ENCODE peak calls at places on chromosomes 12 and 14, in five cellular contexts. One of them, this sample, is unnamed.

GRCh38 chr14:39230416-39230815 is 3.3 kb upstream of the MIA2 start:
- DNase-seq in heart left ventricle: no peak
- DNase-seq in body of pancreas: no peak
- DNase-seq in tibial nerve: no peak
- DNase-seq in ovary: no peak
- DNase-seq in this sample: no peak

GRCh38 chr12:532908-533565 is 73.3 kb downstream of the B4GALNT3 start:
- DNase-seq in ovary: no peak
- DNase-seq in heart left ventricle: no peak
- DNase-seq in body of pancreas: no peak
- DNase-seq in tibial nerve: no peak
- DNase-seq in this sample: no peak

GRCh38 chr14:94378527-94379290 is 9.7 kb downstream of the SERPINA1 start:
- DNase-seq in ovary: no peak
- DNase-seq in heart left ventricle: no peak
- DNase-seq in body of pancreas: no peak
- DNase-seq in tibial nerve: no peak
- DNase-seq in this sample: no peak

GRCh38 chr12:108850854-108851573 is 6.4 kb downstream of the SSH1 start:
- DNase-seq in tibial nerve: no peak
- DNase-seq in body of pancreas: peak; percentile 19
- DNase-seq in ovary: no peak
- DNase-seq in heart left ventricle: peak; percentile 81
- DNase-seq in this sample: peak; percentile 56

GRCh38 chr12:46891306-46891705 is 65.5 kb upstream of the SLC38A4 start:
- DNase-seq in body of pancreas: no peak
- DNase-seq in ovary: no peak
- DNase-seq in tibial nerve: no peak
- DNase-seq in heart left ventricle: no peak
- DNase-seq in this sample: no peak

GRCh38 chr12:47818701-47819543 is 781 bp downstream of the HDAC7 start:
- DNase-seq in body of pancreas: peak; percentile 52
- DNase-seq in tibial nerve: peak; percentile 50
- DNase-seq in ovary: peak; percentile 67
- DNase-seq in heart left ventricle: peak; percentile 91
- DNase-seq in this sample: peak; percentile 62

GRCh38 chr12:26010293-26010821 is 51.9 kb downstream of the RASSF8 start:
- DNase-seq in ovary: no peak
- DNase-seq in heart left ventricle: no peak
- DNase-seq in body of pancreas: no peak
- DNase-seq in tibial nerve: no peak
- DNase-seq in this sample: no peak

GRCh38 chr12:5200276-5201087 is 156.8 kb downstream of the KCNA5 start:
- DNase-seq in tibial nerve: no peak
- DNase-seq in heart left ventricle: peak; percentile 77
- DNase-seq in body of pancreas: peak; percentile 63
- DNase-seq in ovary: no peak
- DNase-seq in this sample: peak; percentile 66

GRCh38 chr14:68792830-68793733 is at the start of gene ZFP36L1:
- DNase-seq in heart left ventricle: peak; percentile 97
- DNase-seq in body of pancreas: peak; percentile 94
- DNase-seq in tibial nerve: peak; percentile 90
- DNase-seq in ovary: peak; percentile 94
- DNase-seq in this sample: peak; percentile 98

GRCh38 chr12:132411457-132411856 is 78.5 kb upstream of the FBRSL1 start:
- DNase-seq in heart left ventricle: no peak
- DNase-seq in ovary: no peak
- DNase-seq in body of pancreas: no peak
- DNase-seq in tibial nerve: no peak
- DNase-seq in this sample: no peak

GRCh38 chr12:48177985-48178384 is 5.5 kb upstream of the CCDC184 start:
- DNase-seq in body of pancreas: no peak
- DNase-seq in ovary: no peak
- DNase-seq in heart left ventricle: no peak
- DNase-seq in tibial nerve: no peak
- DNase-seq in this sample: no peak

DNA sequence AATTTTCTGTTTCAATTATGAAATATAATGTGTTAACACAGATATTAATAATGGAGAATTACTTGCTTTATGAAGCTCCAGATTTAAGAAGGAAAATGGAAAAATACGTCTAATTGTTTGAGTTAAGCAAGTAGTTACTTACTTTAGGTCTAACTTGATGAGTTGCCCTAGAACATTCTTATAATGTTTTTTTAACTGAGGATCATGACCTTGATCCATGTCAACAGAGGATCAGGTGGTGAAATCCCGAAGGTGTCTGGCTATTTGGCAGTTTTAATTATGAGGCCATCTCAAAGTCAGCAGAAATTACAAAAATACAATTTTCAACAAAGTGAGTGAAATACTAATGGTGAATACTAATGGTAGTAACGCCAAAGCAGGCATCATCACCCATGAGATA is 57.0 kb upstream of the REP15 start:
- DNase-seq in body of pancreas: no peak
- DNase-seq in ovary: no peak
- DNase-seq in heart left ventricle: no peak
- DNase-seq in tibial nerve: no peak
- DNase-seq in this sample: no peak
- H3K4me1 ChIP-seq in body of pancreas: no peaks in the 10 kb centered on the region
- H3K4me1 ChIP-seq in ovary: peaks cover 2% of the 10 kb centered on the region
- H3K4me1 ChIP-seq in heart left ventricle: peaks cover 23% of the 10 kb centered on the region
- H3K4me1 ChIP-seq in tibial nerve: peaks cover 7% of the 10 kb centered on the region
- H3K4me1 ChIP-seq in this sample: no peaks in the 10 kb centered on the region

DNA sequence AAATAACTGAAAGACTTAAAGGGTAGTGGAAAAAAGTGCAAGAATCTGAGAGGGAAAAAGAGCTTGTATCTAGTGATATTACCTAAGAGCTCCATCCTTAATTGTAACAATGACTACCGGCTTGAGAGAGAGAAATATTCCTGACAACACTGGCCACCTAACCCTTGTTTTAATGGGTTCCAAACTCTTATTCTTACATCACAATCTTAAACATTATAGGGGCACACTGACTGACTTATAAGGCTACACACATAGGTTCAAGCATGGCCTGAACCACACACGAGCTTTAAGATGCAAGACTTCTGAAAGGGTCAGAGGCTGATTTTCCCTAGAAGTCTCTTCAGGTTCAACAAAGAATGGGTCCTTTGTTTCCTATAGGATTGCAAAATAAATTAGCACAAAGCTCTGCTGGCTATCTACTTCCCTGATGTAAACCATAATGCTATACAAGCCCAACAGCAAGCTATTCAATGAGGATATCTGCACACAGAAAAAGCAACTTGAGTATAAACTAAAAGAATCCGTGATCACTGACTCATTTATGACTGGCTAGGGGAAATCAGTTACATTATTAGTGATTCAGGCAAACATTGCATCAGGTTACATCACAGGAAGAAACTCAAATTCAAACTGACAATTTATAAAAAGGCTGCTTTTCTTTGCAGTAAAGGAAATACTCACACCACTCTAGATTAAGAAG is 8.6 kb downstream of the BTG1 start:
- DNase-seq in heart left ventricle: no peak
- DNase-seq in body of pancreas: no peak
- DNase-seq in ovary: no peak
- DNase-seq in tibial nerve: no peak
- DNase-seq in this sample: no peak
- TF ChIP-seq POLR2A in heart left ventricle: no peak
- TF ChIP-seq POLR2A in body of pancreas: no peak
- TF ChIP-seq POLR2A in ovary: no peak
- TF ChIP-seq POLR2A in tibial nerve: no peak
- TF ChIP-seq POLR2A in this sample: no peak

GRCh38 chr14:32692441-32692840 is 246.2 kb upstream of the NPAS3 start:
- DNase-seq in body of pancreas: no peak
- DNase-seq in heart left ventricle: no peak
- DNase-seq in tibial nerve: no peak
- DNase-seq in ovary: no peak
- DNase-seq in this sample: no peak

GRCh38 chr14:32697114-32697513 is 241.6 kb upstream of the NPAS3 start:
- DNase-seq in body of pancreas: no peak
- DNase-seq in heart left ventricle: no peak
- DNase-seq in ovary: no peak
- DNase-seq in tibial nerve: no peak
- DNase-seq in this sample: no peak

GRCh38 chr14:32696325-32697101 is 242.2 kb upstream of the NPAS3 start:
- DNase-seq in body of pancreas: no peak
- DNase-seq in ovary: no peak
- DNase-seq in tibial nerve: no peak
- DNase-seq in heart left ventricle: no peak
- DNase-seq in this sample: no peak

GRCh38 chr14:32694795-32695449 is 243.8 kb upstream of the NPAS3 start:
- DNase-seq in tibial nerve: no peak
- DNase-seq in body of pancreas: no peak
- DNase-seq in ovary: no peak
- DNase-seq in heart left ventricle: no peak
- DNase-seq in this sample: no peak

DNA sequence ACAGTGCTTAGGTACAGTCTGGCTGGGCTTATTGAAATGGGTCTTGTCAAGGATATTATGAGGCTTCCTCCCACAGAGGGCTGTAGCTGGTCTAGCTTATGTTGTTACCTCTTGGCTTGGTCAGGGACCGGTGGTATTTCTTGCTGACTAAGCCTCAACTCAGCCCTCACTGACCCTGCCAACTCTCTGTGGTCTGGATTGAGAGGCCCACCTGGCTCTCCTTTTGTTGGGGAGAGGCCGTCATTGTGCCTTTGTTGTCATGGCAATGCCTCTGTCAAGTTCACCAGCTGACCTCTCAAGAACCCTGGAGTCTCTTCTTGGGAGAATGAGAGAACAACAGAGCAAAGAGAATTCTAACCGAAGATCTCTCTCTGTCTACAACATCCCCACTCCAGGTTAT is 245.6 kb upstream of the NPAS3 start:
- DNase-seq in heart left ventricle: no peak
- DNase-seq in body of pancreas: no peak
- DNase-seq in tibial nerve: no peak
- DNase-seq in ovary: no peak
- DNase-seq in this sample: no peak
- TF ChIP-seq CTCF in heart left ventricle: no peak
- TF ChIP-seq CTCF in body of pancreas: no peak
- TF ChIP-seq CTCF in tibial nerve: no peak
- TF ChIP-seq CTCF in ovary: no peak
- TF ChIP-seq CTCF in this sample: no peak

GRCh38 chr14:90891326-90891725 is 75.1 kb upstream of the TTC7B start:
- DNase-seq in heart left ventricle: no peak
- DNase-seq in tibial nerve: no peak
- DNase-seq in body of pancreas: no peak
- DNase-seq in ovary: no peak
- DNase-seq in this sample: no peak
- H3K4me1 ChIP-seq in heart left ventricle: peaks cover 7% of the 10 kb centered on the region
- H3K4me1 ChIP-seq in tibial nerve: no peaks in the 10 kb centered on the region
- H3K4me1 ChIP-seq in body of pancreas: no peaks in the 10 kb centered on the region
- H3K4me1 ChIP-seq in ovary: no peaks in the 10 kb centered on the region
- H3K4me1 ChIP-seq in this sample: no peaks in the 10 kb centered on the region

DNA sequence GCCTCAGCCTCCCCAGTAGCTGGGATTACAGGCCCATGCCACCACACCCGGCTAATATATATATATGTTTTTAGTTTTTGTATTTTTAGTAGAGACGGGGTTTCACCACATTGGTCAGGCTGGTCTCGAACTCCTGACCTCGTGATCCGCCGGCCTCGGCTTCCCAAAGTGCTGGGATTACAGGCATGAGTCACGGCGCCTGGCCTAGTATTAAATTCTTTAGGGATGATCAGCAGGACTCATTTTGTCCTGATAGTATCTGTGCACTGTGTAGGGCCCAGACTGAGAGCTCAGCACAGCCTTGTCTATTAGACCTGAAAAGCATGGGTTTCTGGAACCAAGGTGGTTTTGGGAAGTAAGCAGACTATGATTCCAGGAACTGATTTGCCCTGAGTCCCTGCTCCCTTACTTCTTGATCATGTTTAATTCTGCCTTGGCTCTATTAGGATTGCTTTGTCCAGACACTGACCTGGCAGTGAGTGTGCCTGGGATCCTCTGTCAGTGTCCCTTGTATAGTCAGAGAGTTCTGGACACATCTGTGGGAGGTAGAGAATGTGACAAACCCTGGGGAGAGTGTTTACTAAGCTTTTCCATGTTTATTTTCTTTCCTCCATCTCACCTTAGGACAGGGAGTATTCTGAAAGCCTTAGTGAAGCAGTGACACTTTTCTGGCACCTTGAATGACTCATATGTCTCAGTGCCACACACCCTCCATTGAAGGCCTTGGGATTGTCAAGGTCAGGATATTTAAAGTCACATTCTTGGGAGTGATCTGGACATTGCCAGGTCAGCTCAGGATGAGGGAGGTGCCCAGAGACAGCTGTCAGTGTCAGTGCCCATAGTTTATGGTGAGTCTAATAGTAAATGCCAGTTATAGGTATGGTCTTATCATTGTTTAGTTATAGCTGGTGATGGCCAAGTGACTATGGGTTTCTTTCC is 34.8 kb upstream of the CTDSP2 start:
- DNase-seq in ovary: no peak
- DNase-seq in heart left ventricle: no peak
- DNase-seq in body of pancreas: no peak
- DNase-seq in tibial nerve: no peak
- DNase-seq in this sample: peak; percentile 78
- TF ChIP-seq POLR2A in ovary: no peak
- TF ChIP-seq POLR2A in heart left ventricle: no peak
- TF ChIP-seq POLR2A in body of pancreas: no peak
- TF ChIP-seq POLR2A in tibial nerve: no peak
- TF ChIP-seq POLR2A in this sample: no peak

DNA sequence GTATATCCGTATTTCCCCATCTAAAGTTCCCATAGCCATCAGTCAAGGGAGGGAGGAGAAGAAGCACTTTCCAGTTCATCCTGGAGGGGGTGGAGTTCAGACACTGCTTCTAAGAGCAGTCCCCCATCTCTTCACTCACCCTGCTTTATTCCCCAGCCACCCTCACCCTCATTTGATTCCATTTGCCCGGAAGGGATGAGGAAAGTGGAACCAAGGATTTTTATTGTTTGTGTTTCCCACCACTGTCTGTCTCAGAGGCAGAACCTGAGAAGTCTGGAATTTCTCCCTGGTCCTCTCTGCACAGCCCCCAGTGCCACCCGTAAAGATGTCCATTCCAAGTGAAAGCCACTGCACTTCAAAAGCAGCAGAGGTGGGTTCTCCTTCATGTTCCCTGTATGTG is 134.2 kb upstream of the HIF1A start:
- DNase-seq in tibial nerve: no peak
- DNase-seq in body of pancreas: no peak
- DNase-seq in heart left ventricle: no peak
- DNase-seq in ovary: no peak
- DNase-seq in this sample: no peak
- TF ChIP-seq CTCF in tibial nerve: no peak
- TF ChIP-seq CTCF in body of pancreas: no peak
- TF ChIP-seq CTCF in heart left ventricle: no peak
- TF ChIP-seq CTCF in ovary: no peak
- TF ChIP-seq CTCF in this sample: peak; percentile 9